ENCODE peak calls at places on chromosomes 6 and 20, in eight cellular contexts. B is lower lobe of right lung; E is mucosa of gallbladder; M is NAMALWA; U is tibial nerve; I is stomach; A is activated CD4-positive, alpha-beta T cell treated with anti-CD3 and anti-CD28 coated beads for 48 hours; R is HS-27A. S is an unnamed sample.

GRCh38 chr6:88179692-88180091 is 13.5 kb upstream of the CNR1 start:
- DNase-seq in I (no peak), R (no peak), M (peak), E (no peak), A (no peak), U (no peak), B (no peak), S (no peak)

GRCh38 chr20:25540273-25540672 is 45.1 kb downstream of the NINL start:
- DNase-seq in E (no peak), R (no peak), M (peak), U (no peak), B (no peak), I (no peak), A (no peak), S (no peak)

GRCh38 chr6:39982720-39983119 is 48.5 kb upstream of the MOCS1 start:
- DNase-seq in M (no peak), B (no peak), E (no peak), I (no peak), U (no peak), A (no peak), R (no peak), S (no peak)

GRCh38 chr6:13479206-13479797 is 8.1 kb downstream of the GFOD1 start:
- DNase-seq in R (no peak), A (no peak), I (no peak), E (no peak), M (no peak), B (no peak), U (no peak), S (no peak)

GRCh38 chr6:70281923-70282902 is 20.7 kb downstream of the COL9A1 start:
- DNase-seq in U (no peak), M (no peak), E (peak), R (no peak), B (no peak), A (no peak), I (no peak), S (no peak)

GRCh38 chr20:51531141-51531710 is 11.3 kb downstream of the NFATC2 start:
- DNase-seq in A (peak), E (no peak), U (no peak), M (no peak), B (no peak), I (no peak), R (no peak), S (no peak)

GRCh38 chr6:148709577-148709976 is 37.3 kb upstream of the UST start:
- DNase-seq in M (no peak), E (no peak), R (no peak), U (no peak), A (no peak), I (no peak), B (no peak), S (no peak)

GRCh38 chr6:62285612-62286469 is at the start of gene KHDRBS2:
- DNase-seq in U (peak), M (no peak), E (peak), I (peak), B (peak), A (peak), R (no peak), S (no peak)

S was measured in Calu3.